ENCODE peak calls at places on chromosomes 2 and 18, in five cellular contexts. T is kidney epithelial cell, A is endodermal cell, G is colonic mucosa, X is thyroid gland. R is an unnamed sample.

GRCh38 chr18:48798334-48799197 is 152.2 kb downstream of the SMAD7 start:
- DNase-seq in T (no peak), A (peak; percentile 20), G (peak; percentile 16), X (peak; percentile 97), R (no peak)

GRCh38 chr18:57539702-57540101 is 46.8 kb downstream of the FECH start:
- DNase-seq in T (no peak), A (no peak), G (no peak), X (no peak), R (no peak)

GRCh38 chr2:55585451-55586079 is 31.9 kb downstream of the PPP4R3B start:
- DNase-seq in T (peak; percentile 18), A (no peak), G (no peak), X (no peak), R (peak; percentile 29)

GRCh38 chr2:429575-430254 is 141.8 kb upstream of the ALKAL2 start:
- DNase-seq in T (no peak), A (no peak), G (peak; percentile 9), X (no peak), R (no peak)

GRCh38 chr18:59929621-59930295 is 30.0 kb downstream of the PMAIP1 start:
- DNase-seq in T (no peak), A (no peak), G (no peak), X (no peak), R (no peak)

GRCh38 chr2:127576433-127577207 is 41.1 kb downstream of the MYO7B start:
- DNase-seq in T (no peak), A (peak; percentile 60), G (peak; percentile 16), X (peak; percentile 21), R (no peak)

GRCh38 chr2:217902281-217903141 is 100.3 kb downstream of the TNS1 start:
- DNase-seq in T (peak; percentile 37), A (no peak), G (peak; percentile 74), X (peak; percentile 69), R (no peak)

GRCh38 chr2:202750778-202751427 is 116.1 kb downstream of the FAM117B start:
- DNase-seq in T (no peak), A (no peak), G (no peak), X (no peak), R (no peak)

GRCh38 chr2:120227111-120227991 is 4.2 kb upstream of the TMEM185B start:
- DNase-seq in T (no peak), A (peak; percentile 67), G (no peak), X (no peak), R (no peak)

GRCh38 chr2:234979204-234980167 is 27.7 kb downstream of the SH3BP4 start:
- DNase-seq in T (no peak), A (no peak), G (no peak), X (no peak), R (no peak)

GRCh38 chr2:151498178-151498577 is 88.5 kb downstream of the RIF1 start:
- DNase-seq in T (no peak), A (no peak), G (no peak), X (no peak), R (no peak)

GRCh38 chr2:182611009-182611408 is 105.0 kb upstream of the DNAJC10 start:
- DNase-seq in T (no peak), A (peak; percentile 69), G (no peak), X (no peak), R (no peak)

GRCh38 chr18:59918320-59918755 is 18.5 kb downstream of the PMAIP1 start:
- DNase-seq in T (no peak), A (no peak), G (peak; percentile 36), X (peak; percentile 91), R (peak; percentile 52)

GRCh38 chr18:79937103-79937860 is 14.2 kb downstream of the SLC66A2 start:
- DNase-seq in T (no peak), A (peak; percentile 20), G (peak; percentile 19), X (no peak), R (no peak)

GRCh38 chr2:108855194-108855593 is 68.6 kb downstream of the CCDC138 start:
- DNase-seq in T (no peak), A (no peak), G (no peak), X (no peak), R (peak; percentile 15)

GRCh38 chr2:137367361-137367760 is 596.9 kb upstream of the HNMT start:
- DNase-seq in T (no peak), A (no peak), G (no peak), X (no peak), R (no peak)

DNA sequence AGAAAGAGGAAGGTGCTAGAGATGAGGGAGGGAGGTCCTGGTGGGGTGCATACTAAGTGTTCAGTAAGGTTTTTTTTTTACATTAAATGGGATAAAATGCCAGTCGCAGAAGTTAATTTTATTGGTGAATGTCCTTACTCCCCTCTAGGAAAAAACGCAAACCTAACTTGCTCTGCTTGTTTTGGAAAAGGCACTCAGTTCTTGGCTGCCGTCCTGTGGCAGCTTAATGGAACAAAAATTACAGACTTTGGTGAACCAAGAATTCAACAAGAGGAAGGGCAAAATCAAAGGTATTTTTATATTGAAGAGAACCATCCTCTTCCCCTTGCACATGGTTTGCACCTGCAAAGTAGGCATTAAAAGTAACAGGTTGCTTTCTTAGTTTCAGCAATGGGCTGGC is 12.7 kb upstream of the IL18R1 start:
- DNase-seq in T (no peak), A (no peak), G (no peak), X (peak; percentile 78), R (no peak)
- TF ChIP-seq CTCF in T (no peak), A (no peak), G (no peak), X (peak; percentile 48), R (peak; percentile 7)

DNA sequence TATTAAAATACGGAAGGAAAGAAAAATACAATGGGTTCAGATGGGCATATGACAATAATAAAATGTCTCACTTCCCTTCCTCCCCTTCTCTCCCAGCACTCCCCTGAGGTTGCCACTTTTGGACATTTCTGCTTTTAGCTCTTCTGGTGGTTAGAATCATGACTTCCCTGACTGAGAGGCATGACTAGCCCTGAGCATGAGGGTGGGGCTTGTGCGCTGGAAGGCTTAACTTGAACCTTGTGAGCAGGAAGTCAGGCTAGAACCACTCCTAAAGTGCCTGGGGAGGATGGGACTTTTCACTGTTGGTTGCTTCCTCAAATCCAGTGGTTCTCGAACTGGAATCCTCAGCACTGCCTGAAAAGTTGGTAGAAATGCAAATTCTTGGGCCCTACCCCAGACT is 19.7 kb upstream of the ARHGAP25 start:
- DNase-seq in T (no peak), A (no peak), G (peak; percentile 70), X (peak; percentile 15), R (no peak)
- H3K4me3 ChIP-seq in T (no peak overlapping the region), A (no peak overlapping the region), G (no peak overlapping the region), X (no peak overlapping the region), R (no peak overlapping the region)

GRCh38 chr2:133886735-133887675 is 318.7 kb upstream of the NCKAP5 start:
- DNase-seq in T (peak; percentile 19), A (peak; percentile 91), G (peak; percentile 64), X (peak; percentile 90), R (peak; percentile 35)
- TF ChIP-seq CTCF in T (peak; percentile 73), A (peak; percentile 85), G (peak; percentile 45), X (peak; percentile 55), R (peak; percentile 71)

DNA sequence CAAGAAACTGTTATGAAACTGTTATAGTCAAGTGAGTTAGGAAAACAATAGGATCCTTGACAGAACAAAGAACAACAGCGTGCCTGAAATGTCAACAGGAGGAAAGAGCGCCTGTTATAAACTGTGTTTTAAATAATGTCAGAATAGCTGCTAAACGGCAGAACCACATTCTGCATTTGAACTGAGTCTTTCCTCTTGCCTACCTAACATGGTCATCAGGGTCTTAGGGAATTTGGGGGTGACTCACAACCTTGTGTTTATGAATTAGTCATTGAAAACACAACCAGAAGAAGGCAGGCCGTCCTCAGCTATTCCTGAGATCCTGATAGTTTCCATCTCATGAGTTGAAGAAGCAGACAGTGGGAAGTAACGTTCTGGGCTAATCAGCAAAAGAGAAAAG is 222.0 kb upstream of the FN1 start:
- DNase-seq in T (peak; percentile 94), A (no peak), G (no peak), X (no peak), R (peak; percentile 86)
- H3K4me3 ChIP-seq in T (no peak overlapping the region), A (no peak overlapping the region), G (no peak overlapping the region), X (no peak overlapping the region), R (no peak overlapping the region)

GRCh38 chr2:149101818-149102217 is 63.3 kb downstream of the LYPD6B start:
- DNase-seq in T (no peak), A (no peak), G (no peak), X (no peak), R (no peak)
- TF ChIP-seq CTCF in T (no peak), A (no peak), G (no peak), X (no peak), R (no peak)

DNA sequence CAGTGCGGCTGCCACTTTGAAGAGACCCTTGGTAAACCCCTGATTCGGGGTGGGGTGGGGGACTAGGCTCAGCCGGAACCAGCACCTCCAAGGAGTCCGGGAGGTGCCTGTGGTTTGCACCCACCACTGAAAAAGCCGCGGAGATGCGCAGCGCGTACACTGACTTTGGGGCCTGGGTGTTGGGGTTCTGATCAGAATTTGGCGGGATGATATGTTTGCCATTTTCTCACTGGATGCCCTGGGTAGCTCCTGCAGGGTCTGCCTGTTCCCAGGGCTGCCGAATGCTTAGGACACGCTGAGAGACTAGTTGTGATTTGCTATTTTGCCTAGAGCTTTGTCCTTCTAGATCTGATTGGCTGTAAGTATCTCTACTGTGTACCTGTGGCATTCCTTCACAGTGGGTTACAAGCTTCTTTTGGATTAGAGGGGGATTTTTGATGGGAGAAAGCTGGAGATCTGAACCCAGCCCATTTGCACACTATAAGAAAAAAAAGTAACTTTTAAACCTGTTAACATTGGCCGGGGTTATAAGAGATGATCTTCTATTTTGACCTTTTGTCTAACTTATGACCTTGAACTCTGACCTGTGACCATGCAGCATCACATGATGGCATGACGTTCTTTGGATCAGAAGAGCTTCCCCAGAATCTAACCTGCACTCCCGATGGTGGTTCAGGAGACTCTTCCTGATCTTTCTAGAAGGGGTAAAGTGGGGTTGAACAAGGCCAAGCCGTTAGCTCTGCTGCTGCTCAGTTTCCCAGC is 1.6 kb downstream of the KCNE4 start:
- DNase-seq in T (no peak), A (no peak), G (no peak), X (peak; percentile 34), R (no peak)
- H3K4me3 ChIP-seq in T (no peak overlapping the region), A (no peak overlapping the region), G (peak overlapping the region; percentile 25), X (peak overlapping the region; percentile 28), R (peak overlapping the region; percentile 28)

GRCh38 chr2:172200495-172201085 is 97.9 kb upstream of the DLX2 start:
- DNase-seq in T (no peak), A (peak; percentile 64), G (peak; percentile 49), X (no peak), R (no peak)
- TF ChIP-seq CTCF in T (peak; percentile 43), A (peak; percentile 77), G (peak; percentile 38), X (peak; percentile 25), R (peak; percentile 29)

GRCh38 chr2:42049411-42050349 is 1.9 kb downstream of the PKDCC start:
- DNase-seq in T (no peak), A (no peak), G (peak; percentile 68), X (peak; percentile 25), R (no peak)
- H3K4me3 ChIP-seq in T (peak overlapping the region; percentile 51), A (peak overlapping the region; percentile 90), G (peak overlapping the region; percentile 49), X (no peak overlapping the region), R (peak overlapping the region; percentile 71)

R was measured in astrocyte of the cerebellum.